ENCODE peak calls at places on chromosome 4, in nine cellular contexts. H, G, A, R, W, X, L, C and E are unnamed samples.

GRCh38 chr4:139297001-139297410 is 4.3 kb upstream of the NAA15 start:
- DNase-seq in G (no peak), C (no peak), H (no peak), X (no peak), W (no peak), L (no peak), A (no peak), R (no peak), E (no peak)

GRCh38 chr4:41887821-41888699 is 47.2 kb upstream of the TMEM33 start:
- DNase-seq in X (no peak), R (peak; percentile 2), L (no peak), H (peak; percentile 56), W (no peak), A (no peak), G (peak; percentile 55), C (peak; percentile 20), E (no peak)

GRCh38 chr4:25184056-25184455 is 23.8 kb upstream of the SEPSECS start:
- DNase-seq in R (no peak), A (no peak), X (no peak), G (no peak), W (no peak), C (no peak), L (no peak), H (no peak), E (no peak)

GRCh38 chr4:72136429-72136828 is 104.6 kb downstream of the NPFFR2 start:
- DNase-seq in G (no peak), H (no peak), A (no peak), W (no peak), C (peak; percentile 14), R (no peak), L (no peak), X (peak; percentile 41), E (no peak)

GRCh38 chr4:46389301-46389761 is 597 bp downstream of the GABRA2 start:
- DNase-seq in A (no peak), X (peak; percentile 55), H (no peak), G (no peak), W (no peak), C (no peak), L (no peak), R (no peak), E (no peak)

GRCh38 chr4:10123227-10124101 is 6.9 kb upstream of the WDR1 start:
- DNase-seq in X (peak; percentile 58), R (no peak), H (peak; percentile 65), C (no peak), W (no peak), L (no peak), G (no peak), A (no peak), E (no peak)

GRCh38 chr4:41268024-41268423 is 11.3 kb downstream of the UCHL1 start:
- DNase-seq in L (no peak), C (no peak), R (no peak), G (no peak), W (no peak), H (no peak), X (no peak), A (no peak), E (no peak)

GRCh38 chr4:175330236-175330635 is 412.1 kb downstream of the ADAM29 start:
- DNase-seq in R (no peak), G (no peak), L (no peak), X (no peak), A (no peak), C (no peak), H (no peak), W (no peak), E (no peak)

GRCh38 chr4:145912391-145912790 is 26.2 kb downstream of the ZNF827 start:
- DNase-seq in C (no peak), W (no peak), G (no peak), L (no peak), X (no peak), R (no peak), H (no peak), A (no peak), E (no peak)

GRCh38 chr4:148258526-148258925 is 183.7 kb downstream of the NR3C2 start:
- DNase-seq in W (no peak), C (no peak), X (no peak), H (no peak), R (no peak), L (no peak), G (no peak), A (no peak), E (no peak)